ENCODE peak calls at places on chromosomes 13 and 19, in four cellular contexts. I is cardiac muscle cell, K is upper lobe of right lung, G is MM.1S. P is an unnamed sample.

GRCh38 chr19:435056-435706 is 25.7 kb downstream of the SHC2 start:
- DNase-seq in I (no peak), K (no peak), G (no peak), P (no peak)

GRCh38 chr19:57560049-57560491 is 407 bp upstream of the ZNF550 start:
- DNase-seq in I (peak; percentile 73), K (no peak), G (no peak), P (peak; percentile 43)

GRCh38 chr13:38979891-38980627 is 10.6 kb downstream of the STOML3 start:
- DNase-seq in G (no peak), K (no peak), I (peak; percentile 36), P (no peak)

GRCh38 chr19:9566729-9567128 is 17.6 kb downstream of the ZNF121 start:
- DNase-seq in G (no peak), I (no peak), K (no peak), P (no peak)

GRCh38 chr13:35164324-35164932 is 222.4 kb downstream of the NBEA start:
- DNase-seq in G (peak; percentile 51), K (no peak), I (peak; percentile 57), P (peak; percentile 50)

GRCh38 chr19:46922465-46922864 is 61.7 kb downstream of the ARHGAP35 start:
- DNase-seq in I (no peak), K (no peak), G (no peak), P (no peak)

GRCh38 chr19:35273686-35274259 is 5.0 kb downstream of the USF2 start:
- DNase-seq in G (no peak), K (no peak), I (no peak), P (no peak)

GRCh38 chr19:40982594-40983101 is 8.4 kb upstream of the CYP2B6 start:
- DNase-seq in G (no peak), K (no peak), I (peak; percentile 24), P (peak; percentile 14)

GRCh38 chr19:41753936-41754529 is 1.3 kb upstream of the CEACAM6 start:
- DNase-seq in K (no peak), G (peak; percentile 60), I (peak; percentile 36), P (peak; percentile 37)

GRCh38 chr13:45737571-45738002 is 35.5 kb downstream of the CBY2 start:
- DNase-seq in G (peak; percentile 6), K (no peak), I (no peak), P (no peak)

GRCh38 chr19:32977269-32977668 is 5.2 kb downstream of the FAAP24 start:
- DNase-seq in G (no peak), K (no peak), I (peak; percentile 23), P (no peak)

GRCh38 chr13:80214050-80214449 is 126.9 kb downstream of the SPRY2 start:
- DNase-seq in G (no peak), K (no peak), I (no peak), P (no peak)

GRCh38 chr13:94710081-94710809 is 2.1 kb downstream of the SOX21 start:
- DNase-seq in I (no peak), K (no peak), G (no peak), P (no peak)

GRCh38 chr13:20713014-20713376 is 9.5 kb downstream of the IL17D start:
- DNase-seq in G (peak; percentile 36), K (no peak), I (no peak), P (no peak)

GRCh38 chr13:46663644-46664043 is 110.7 kb downstream of the LRCH1 start:
- DNase-seq in K (no peak), G (no peak), I (no peak), P (peak; percentile 39)

GRCh38 chr19:49056101-49056901 is 1.2 kb downstream of the CGB7 start:
- DNase-seq in G (peak; percentile 41), K (peak; percentile 82), I (peak; percentile 47), P (peak; percentile 57)

GRCh38 chr13:26280295-26280694 is 26.4 kb downstream of the CDK8 start:
- DNase-seq in I (peak; percentile 9), K (no peak), G (no peak), P (peak; percentile 92)

GRCh38 chr19:10408511-10409291 is 5.4 kb upstream of the CDC37 start:
- DNase-seq in G (no peak), I (no peak), K (peak; percentile 88), P (no peak)

GRCh38 chr13:69856331-69856730 is 251.3 kb upstream of the ATXN8OS start:
- DNase-seq in I (no peak), K (no peak), G (no peak), P (peak; percentile 1)

GRCh38 chr19:35731779-35732405 is 10.4 kb downstream of the IGFLR1 start:
- DNase-seq in G (peak; percentile 0), I (no peak), K (no peak), P (no peak)

GRCh38 chr19:45630463-45630862 is 8.7 kb downstream of the EML2 start:
- DNase-seq in G (peak; percentile 48), K (no peak), I (peak; percentile 84), P (peak; percentile 97)

GRCh38 chr19:49595819-49596404 is 4.9 kb downstream of the PRR12 start:
- DNase-seq in I (no peak), K (no peak), G (no peak), P (no peak)

GRCh38 chr19:32316034-32316433 is 29.4 kb upstream of the ZNF507 start:
- DNase-seq in I (peak; percentile 15), K (no peak), G (no peak), P (no peak)

GRCh38 chr13:32309812-32310706 is 5.1 kb downstream of the ZAR1L start:
- DNase-seq in I (peak; percentile 81), G (peak; percentile 51), K (no peak), P (peak; percentile 51)

GRCh38 chr19:55471266-55471665 is 5.2 kb upstream of the ZNF628 start:
- DNase-seq in G (no peak), I (no peak), K (no peak), P (no peak)

GRCh38 chr13:85806553-85807175 is 7.4 kb upstream of the SLITRK6 start:
- DNase-seq in K (no peak), G (peak; percentile 49), I (peak; percentile 75), P (peak; percentile 67)

GRCh38 chr13:73803997-73804396 is 330.2 kb downstream of the KLF12 start:
- DNase-seq in I (no peak), K (no peak), G (no peak), P (peak; percentile 54)

GRCh38 chr19:6604906-6605305 is 14.0 kb upstream of the CD70 start:
- DNase-seq in G (no peak), I (no peak), K (no peak), P (no peak)

GRCh38 chr19:13600802-13601201 is 94.5 kb upstream of the CACNA1A start:
- DNase-seq in G (no peak), K (no peak), I (no peak), P (no peak)

GRCh38 chr13:34748561-34748960 is 193.5 kb upstream of the NBEA start:
- DNase-seq in K (no peak), G (no peak), I (peak; percentile 60), P (peak; percentile 73)

GRCh38 chr13:106299616-106300015 is 235.8 kb downstream of the EFNB2 start:
- DNase-seq in I (no peak), K (no peak), G (no peak), P (no peak)

GRCh38 chr19:29890392-29890791 is 51.6 kb upstream of the URI1 start:
- DNase-seq in I (no peak), G (no peak), K (no peak), P (no peak)

GRCh38 chr13:60425332-60425731 is 28.3 kb downstream of the TDRD3 start:
- DNase-seq in I (no peak), G (no peak), K (no peak), P (no peak)

GRCh38 chr19:34259367-34259865 is 5.1 kb downstream of the GARRE1 start:
- DNase-seq in I (no peak), K (no peak), G (no peak), P (no peak)

GRCh38 chr13:78603240-78603947 is at the start of gene POU4F1:
- DNase-seq in K (no peak), I (peak; percentile 32), G (peak; percentile 72), P (peak; percentile 29)

GRCh38 chr19:53881482-53882390 is at the start of gene PRKCG:
- DNase-seq in I (no peak), K (peak; percentile 74), G (no peak), P (no peak)

GRCh38 chr13:75302031-75302430 is 179.9 kb downstream of the TBC1D4 start:
- DNase-seq in K (no peak), G (no peak), I (peak; percentile 47), P (no peak)
- H3K36me3 ChIP-seq in K (peaks cover 12% of the 10 kb centered on the region), G (no peaks in the 10 kb centered on the region), I (peaks cover 7% of the 10 kb centered on the region), P (peaks cover 2% of the 10 kb centered on the region)

DNA sequence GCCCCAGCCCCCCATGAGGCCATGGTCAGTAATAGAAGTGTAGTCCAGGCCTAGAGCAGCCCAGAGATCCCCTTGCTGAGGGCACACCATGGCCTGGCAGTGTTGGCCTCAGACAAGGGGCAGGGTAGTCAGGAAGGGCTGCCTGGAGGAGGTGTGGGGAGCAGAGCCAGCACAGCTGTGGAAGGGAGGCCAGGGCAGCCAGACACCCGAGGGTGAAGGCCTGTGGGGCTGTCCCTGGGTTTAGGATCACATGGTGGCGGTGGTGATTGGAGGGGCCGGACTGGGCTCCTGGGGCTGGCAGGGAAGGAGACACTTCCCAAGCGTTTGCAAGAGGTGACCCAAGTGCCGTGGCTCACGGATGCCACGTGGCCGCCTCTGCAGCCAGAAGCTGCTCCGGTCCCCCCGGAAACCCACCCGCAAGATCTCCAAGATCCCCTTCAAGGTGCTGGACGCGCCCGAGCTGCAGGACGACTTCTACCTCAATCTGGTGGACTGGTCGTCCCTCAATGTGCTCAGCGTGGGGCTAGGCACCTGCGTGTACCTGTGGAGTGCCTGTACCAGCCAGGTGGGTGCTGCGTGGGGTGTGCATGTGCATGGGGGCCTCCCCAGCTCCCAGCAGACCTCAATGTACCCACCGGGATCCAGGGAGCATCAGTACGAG is 11.6 kb upstream of the TEKTIP1 start:
- DNase-seq in I (no peak), G (no peak), K (no peak), P (no peak)
- H3K36me3 ChIP-seq in I (peaks cover 31% of the 10 kb centered on the region), G (no peaks in the 10 kb centered on the region), K (peaks cover 64% of the 10 kb centered on the region), P (peaks cover 44% of the 10 kb centered on the region)

GRCh38 chr13:112835796-112836195 is 133.2 kb upstream of the MCF2L start:
- DNase-seq in K (no peak), G (no peak), I (no peak), P (no peak)
- H3K36me3 ChIP-seq in K (peaks cover 93% of the 10 kb centered on the region), G (no peaks in the 10 kb centered on the region), I (peaks cover 57% of the 10 kb centered on the region), P (peaks cover 21% of the 10 kb centered on the region)

DNA sequence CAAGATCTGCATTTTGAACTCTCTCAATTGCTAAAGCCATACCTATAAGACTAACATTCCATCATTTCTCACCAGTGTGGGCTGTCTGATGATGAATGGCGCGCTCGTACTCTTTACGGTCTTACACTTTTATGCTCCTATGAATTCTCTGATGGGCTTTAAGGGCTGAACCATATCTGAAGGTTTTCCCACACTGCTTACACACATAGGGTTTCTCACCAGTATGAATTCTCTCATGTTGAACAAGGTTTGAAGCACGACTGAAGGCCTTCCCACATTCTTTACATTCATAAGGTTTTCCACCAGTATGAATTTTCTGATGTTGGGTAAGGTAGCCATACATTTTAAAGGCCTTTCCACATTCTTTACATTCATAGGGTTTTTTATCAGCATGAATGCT is 18.8 kb upstream of the ZNF607 start:
- DNase-seq in G (no peak), I (no peak), K (no peak), P (no peak)
- H3K36me3 ChIP-seq in G (no peaks in the 10 kb centered on the region), I (peaks cover 15% of the 10 kb centered on the region), K (peaks cover 18% of the 10 kb centered on the region), P (peaks cover 1% of the 10 kb centered on the region)

GRCh38 chr19:2763687-2764086 is 19.4 kb downstream of the SGTA start:
- DNase-seq in G (no peak), I (no peak), K (no peak), P (no peak)

GRCh38 chr19:2761309-2761677 is 21.5 kb upstream of the SLC39A3 start:
- DNase-seq in G (no peak), I (no peak), K (no peak), P (no peak)

GRCh38 chr19:2761876-2762782 is 20.9 kb downstream of the SGTA start:
- DNase-seq in I (no peak), G (no peak), K (no peak), P (no peak)

GRCh38 chr19:2764945-2765344 is 18.1 kb downstream of the SGTA start:
- DNase-seq in I (no peak), K (no peak), G (no peak), P (no peak)

GRCh38 chr19:2762783-2763496 is 20.1 kb downstream of the SGTA start:
- DNase-seq in I (no peak), K (no peak), G (no peak), P (no peak)
- H3K36me3 ChIP-seq in I (peaks cover 31% of the 10 kb centered on the region), K (peaks cover 84% of the 10 kb centered on the region), G (peaks cover 5% of the 10 kb centered on the region), P (peaks cover 30% of the 10 kb centered on the region)

P was measured in bronchial epithelial cell.